ENCODE peak calls at places on chromosomes 5 and 9, in ten cellular contexts. R, N, P, F, L, Y, Z, A, I and C are unnamed samples.

GRCh38 chr9:81578606-81579005 is 110.7 kb downstream of the TLE1 start:
- DNase-seq in R (peak), N (no peak), P (no peak), F (no peak), L (no peak), Y (peak), Z (no peak), A (no peak), I (no peak), C (no peak)

GRCh38 chr5:168656633-168657032 is 77.5 kb upstream of the PANK3 start:
- DNase-seq in R (no peak), N (no peak), P (no peak), F (no peak), L (no peak), Y (peak), Z (no peak), A (no peak), I (no peak), C (no peak)

GRCh38 chr5:78778538-78778937 is 130.0 kb upstream of the LHFPL2 start:
- DNase-seq in R (peak), N (no peak), P (no peak), F (no peak), L (no peak), Y (no peak), Z (no peak), A (no peak), I (no peak), C (no peak)

GRCh38 chr9:26725573-26725972 is 167.0 kb downstream of the CAAP1 start:
- DNase-seq in R (no peak), N (no peak), P (no peak), F (no peak), L (no peak), Y (no peak), Z (no peak), A (no peak), I (no peak), C (no peak)

GRCh38 chr9:29697011-29697410 is 2123.7 kb upstream of the C9orf72 start:
- DNase-seq in R (peak), N (no peak), P (no peak), F (no peak), L (no peak), Y (peak), Z (no peak), A (no peak), I (no peak), C (no peak)

GRCh38 chr5:39399135-39400036 is 25.4 kb downstream of the DAB2 start:
- DNase-seq in R (peak), N (no peak), P (no peak), F (no peak), L (no peak), Y (peak), Z (no peak), A (no peak), I (no peak), C (no peak)

GRCh38 chr9:2453701-2454100 is 167.9 kb upstream of the VLDLR start:
- DNase-seq in R (no peak), N (no peak), P (no peak), F (no peak), L (no peak), Y (no peak), Z (no peak), A (no peak), I (no peak), C (no peak)

GRCh38 chr5:88503065-88503394 is 234.4 kb upstream of the TMEM161B start:
- DNase-seq in R (no peak), N (no peak), P (no peak), F (no peak), L (no peak), Y (no peak), Z (no peak), A (no peak), I (no peak), C (no peak)

GRCh38 chr9:33750839-33751339 is 44.5 kb upstream of the PRSS3 start:
- DNase-seq in R (no peak), N (no peak), P (peak), F (no peak), L (no peak), Y (no peak), Z (no peak), A (no peak), I (no peak), C (no peak)

GRCh38 chr5:133539818-133540217 is 72.5 kb downstream of the FSTL4 start:
- DNase-seq in R (no peak), N (no peak), P (no peak), F (no peak), L (no peak), Y (no peak), Z (no peak), A (no peak), I (no peak), C (no peak)

GRCh38 chr5:121746763-121747162 is 104.9 kb upstream of the FTMT start:
- DNase-seq in R (no peak), N (no peak), P (no peak), F (no peak), L (no peak), Y (no peak), Z (no peak), A (no peak), I (no peak), C (no peak)

GRCh38 chr9:69877852-69878507 is 57.4 kb downstream of the CFAP95 start:
- DNase-seq in R (peak), N (no peak), P (no peak), F (no peak), L (no peak), Y (peak), Z (no peak), A (no peak), I (no peak), C (no peak)